ENCODE peak calls at places on chromosomes 5 and 9, in nine cellular contexts. R, W, J, D, S, Y, K, U and N are unnamed samples.
A peak's percentile ranks its signal among the peaks of the same experiment; 100 is the strongest.

GRCh38 chr9:104810421-104811339 is 46.8 kb downstream of the NIPSNAP3B start:
- DNase-seq in Y (no peak), U (no peak), J (peak; percentile 52), R (peak; percentile 28), W (no peak), S (no peak), D (no peak), K (peak; percentile 71), N (peak; percentile 90)

GRCh38 chr9:75226403-75227139 is 138.3 kb downstream of the OSTF1 start:
- DNase-seq in Y (no peak), W (no peak), K (no peak), R (no peak), S (no peak), J (no peak), U (no peak), D (no peak), N (no peak)

GRCh38 chr5:173234129-173234793 is 745 bp downstream of the NKX2-5 start:
- DNase-seq in U (no peak), D (peak; percentile 71), S (no peak), J (no peak), W (no peak), K (no peak), R (no peak), Y (no peak), N (no peak)

GRCh38 chr5:66963559-66963971 is 233.0 kb downstream of the CD180 start:
- DNase-seq in Y (no peak), S (no peak), W (no peak), J (peak; percentile 47), U (peak; percentile 26), D (no peak), R (peak; percentile 61), K (peak; percentile 9), N (peak; percentile 57)

GRCh38 chr5:9947231-9947693 is 302.4 kb downstream of the ATPSCKMT start:
- DNase-seq in D (no peak), J (peak; percentile 5), W (no peak), K (peak; percentile 44), U (no peak), R (no peak), Y (peak; percentile 24), S (no peak), N (no peak)

GRCh38 chr9:37984672-37985611 is 81.0 kb upstream of the SLC25A51 start:
- DNase-seq in R (peak; percentile 42), W (no peak), U (no peak), D (peak; percentile 37), J (peak; percentile 94), K (peak; percentile 82), Y (no peak), S (no peak), N (peak; percentile 23)

GRCh38 chr9:101536938-101537337 is 3.3 kb downstream of the RNF20 start:
- DNase-seq in R (peak; percentile 56), D (peak; percentile 65), J (peak; percentile 43), S (peak; percentile 37), K (peak; percentile 10), W (no peak), U (peak; percentile 39), Y (no peak), N (peak; percentile 17)

GRCh38 chr9:73437758-73438157 is 286.1 kb downstream of the ANXA1 start:
- DNase-seq in Y (no peak), U (no peak), D (no peak), W (peak; percentile 3), J (peak; percentile 2), S (no peak), R (no peak), K (peak; percentile 23), N (no peak)

GRCh38 chr9:36781532-36781931 is 208.8 kb downstream of the MELK start:
- DNase-seq in W (peak; percentile 13), Y (no peak), K (peak; percentile 6), R (peak; percentile 2), U (no peak), S (peak; percentile 8), D (no peak), J (no peak), N (peak; percentile 70)

GRCh38 chr5:150377964-150378694 is 20.6 kb downstream of the TCOF1 start:
- DNase-seq in K (peak; percentile 92), Y (no peak), U (peak; percentile 78), S (no peak), R (peak; percentile 85), J (peak; percentile 94), W (no peak), D (no peak), N (no peak)

GRCh38 chr5:156640751-156641241 is 209.3 kb upstream of the PPP1R2B start:
- DNase-seq in K (peak; percentile 50), W (no peak), U (no peak), D (no peak), J (peak; percentile 85), S (no peak), Y (no peak), R (no peak), N (no peak)

GRCh38 chr5:59020611-59021285 is 437.9 kb downstream of the RAB3C start:
- DNase-seq in R (no peak), U (peak; percentile 65), K (peak; percentile 31), D (no peak), W (no peak), Y (no peak), S (no peak), J (no peak), N (peak; percentile 62)

GRCh38 chr9:107755267-107755666 is 265.7 kb upstream of the KLF4 start:
- DNase-seq in J (peak; percentile 68), D (no peak), U (peak; percentile 76), Y (no peak), R (peak; percentile 70), W (peak; percentile 95), S (peak; percentile 87), K (peak; percentile 71), N (peak; percentile 92)

GRCh38 chr5:54876561-54876960 is 108.8 kb downstream of the ESM1 start:
- DNase-seq in Y (no peak), S (no peak), R (no peak), J (no peak), U (peak; percentile 26), W (no peak), D (no peak), K (no peak), N (no peak)

GRCh38 chr9:95689669-95690068 is 172.9 kb upstream of the PTCH1 start:
- DNase-seq in K (no peak), S (no peak), W (no peak), J (no peak), D (no peak), U (no peak), Y (no peak), R (no peak), N (no peak)

GRCh38 chr9:95696701-95697100 is 178.8 kb upstream of the ERCC6L2 start:
- DNase-seq in Y (no peak), R (no peak), U (peak; percentile 58), D (no peak), S (no peak), J (no peak), W (no peak), K (no peak), N (no peak)

GRCh38 chr9:95691435-95691834 is 174.7 kb upstream of the PTCH1 start:
- DNase-seq in S (no peak), Y (no peak), J (no peak), K (no peak), U (no peak), W (no peak), D (no peak), R (no peak), N (no peak)
- H3K27ac ChIP-seq in S (no peak overlapping the region), Y (no peak overlapping the region), J (no peak overlapping the region), K (no peak overlapping the region), U (peak overlapping the region; percentile 49), W (no peak overlapping the region), D (no peak overlapping the region), R (no peak overlapping the region), N (no peak overlapping the region)

GRCh38 chr9:136019041-136019680 is 58.0 kb upstream of the UBAC1 start:
- DNase-seq in D (no peak), K (no peak), R (no peak), W (no peak), U (no peak), Y (no peak), S (no peak), J (no peak), N (no peak)
- H4K20me1 ChIP-seq in D (peaks cover 8% of the 10 kb centered on the region), K (peaks cover 94% of the 10 kb centered on the region), R (no peaks in the 10 kb centered on the region), W (no peaks in the 10 kb centered on the region), U (peaks cover 19% of the 10 kb centered on the region), Y (no peaks in the 10 kb centered on the region), S (no peaks in the 10 kb centered on the region), J (peaks cover 4% of the 10 kb centered on the region), N (no peaks in the 10 kb centered on the region)

DNA sequence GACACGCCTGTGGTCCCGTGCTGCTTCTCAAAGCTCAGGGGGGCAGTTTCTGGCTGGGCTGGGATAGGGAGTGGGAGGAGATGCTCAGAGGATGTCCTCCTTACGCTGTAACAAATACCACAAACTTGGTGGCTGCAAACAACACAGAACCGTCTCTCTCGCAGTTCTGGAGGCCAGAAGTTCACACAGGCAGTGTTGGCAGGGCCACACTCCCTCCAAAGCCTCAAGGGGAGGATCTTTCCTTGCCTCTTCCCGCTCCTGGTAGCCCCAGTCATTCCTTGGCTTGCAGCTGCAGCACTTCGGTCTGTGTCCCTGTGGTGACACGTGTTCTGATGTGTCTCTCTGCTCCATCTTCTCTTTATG is 10.4 kb upstream of the ORM1 start:
- DNase-seq in J (no peak), U (no peak), Y (no peak), S (no peak), R (no peak), D (no peak), W (no peak), K (no peak), N (no peak)
- TF ChIP-seq EZH2 in J (no peak), U (no peak), Y (no peak), S (no peak), R (no peak), D (no peak), W (no peak), K (no peak), N (no peak)

GRCh38 chr9:121324316-121324715 is 45.7 kb downstream of the STOM start:
- DNase-seq in K (no peak), D (no peak), R (no peak), Y (no peak), J (peak; percentile 15), W (no peak), U (no peak), S (no peak), N (no peak)

GRCh38 chr9:121326130-121326838 is 43.8 kb downstream of the STOM start:
- DNase-seq in Y (no peak), R (peak; percentile 74), U (no peak), D (peak; percentile 33), W (no peak), J (peak; percentile 93), K (peak; percentile 45), S (peak; percentile 83), N (peak; percentile 36)

GRCh38 chr9:121325387-121325786 is 44.7 kb downstream of the STOM start:
- DNase-seq in K (no peak), Y (no peak), J (no peak), R (no peak), U (no peak), S (peak; percentile 63), W (no peak), D (no peak), N (no peak)

GRCh38 chr9:121323449-121324151 is 46.5 kb downstream of the STOM start:
- DNase-seq in J (no peak), D (no peak), Y (no peak), U (no peak), S (no peak), R (no peak), K (no peak), W (no peak), N (no peak)

DNA sequence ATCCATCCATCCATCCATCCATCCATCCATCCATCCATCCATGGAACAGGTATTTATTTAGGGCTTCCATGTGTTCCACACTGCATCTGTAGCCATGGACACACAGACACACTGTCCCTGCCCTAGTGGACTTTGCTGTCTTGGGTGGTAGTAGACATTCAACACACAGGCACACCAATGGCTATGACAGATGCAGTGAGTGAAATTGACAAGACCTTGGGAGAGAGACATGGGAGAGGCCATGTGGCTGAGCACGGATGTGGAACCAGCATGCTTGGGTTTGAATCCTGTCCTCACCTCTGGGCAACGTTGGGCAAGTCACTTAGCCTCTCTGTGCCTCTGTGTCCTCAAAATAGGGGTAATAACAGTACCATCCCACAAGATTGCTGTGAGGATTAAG is 45.3 kb downstream of the STOM start:
- DNase-seq in K (no peak), Y (no peak), R (no peak), U (no peak), D (no peak), S (no peak), J (no peak), W (no peak), N (no peak)
- H3K27ac ChIP-seq in K (no peak overlapping the region), Y (no peak overlapping the region), R (peak overlapping the region; percentile 68), U (no peak overlapping the region), D (no peak overlapping the region), S (peak overlapping the region; percentile 50), J (no peak overlapping the region), W (no peak overlapping the region), N (no peak overlapping the region)